ENCODE peak calls at places on chromosomes 13 and 19, in eight cellular contexts. M is lower lobe of right lung, E is BE2C, F is uterus, P is nephron progenitor cell, L is AG09319, W is fibroblast of lung, I is PC-3. V is an unnamed sample.

GRCh38 chr19:1222394-1222793 is 15.4 kb downstream of the CBARP start:
- DNase-seq in M (no peak), E (no peak), F (no peak), P (no peak), L (no peak), W (no peak), I (no peak), V (no peak)

GRCh38 chr13:112066624-112067004 is 335 bp upstream of the SOX1 start:
- DNase-seq in M (peak), E (no peak), F (no peak), P (peak), L (no peak), W (peak), I (no peak), V (no peak)

GRCh38 chr13:90568165-90568564 is 779.3 kb upstream of the MIR17HG start:
- DNase-seq in M (no peak), E (no peak), F (no peak), P (no peak), L (no peak), W (no peak), I (no peak), V (no peak)

GRCh38 chr13:73717632-73718031 is 416.6 kb downstream of the KLF12 start:
- DNase-seq in M (no peak), E (no peak), F (no peak), P (no peak), L (no peak), W (peak), I (peak), V (no peak)

GRCh38 chr19:37506387-37507166 is at the start of gene ZNF793:
- DNase-seq in M (peak), E (peak), F (peak), P (peak), L (peak), W (peak), I (no peak), V (peak)

GRCh38 chr13:44189085-44189484 is 184.5 kb upstream of the SERP2 start:
- DNase-seq in M (no peak), E (no peak), F (no peak), P (no peak), L (no peak), W (no peak), I (no peak), V (no peak)

GRCh38 chr19:7869453-7869909 is 4.7 kb downstream of the PRR36 start:
- DNase-seq in M (peak), E (no peak), F (peak), P (peak), L (no peak), W (no peak), I (peak), V (no peak)

GRCh38 chr13:110507678-110508381 is 53.7 kb downstream of the RAB20 start:
- DNase-seq in M (peak), E (no peak), F (no peak), P (no peak), L (no peak), W (no peak), I (peak), V (no peak)

GRCh38 chr13:98824376-98825160 is 72.1 kb upstream of the SLC15A1 start:
- DNase-seq in M (no peak), E (no peak), F (no peak), P (no peak), L (no peak), W (no peak), I (no peak), V (no peak)

GRCh38 chr19:44704982-44705381 is 6.0 kb downstream of the CEACAM16 start:
- DNase-seq in M (no peak), E (no peak), F (no peak), P (no peak), L (no peak), W (no peak), I (no peak), V (no peak)

GRCh38 chr19:3333662-3334061 is 32.7 kb upstream of the NFIC start:
- DNase-seq in M (no peak), E (no peak), F (no peak), P (no peak), L (no peak), W (no peak), I (no peak), V (no peak)

GRCh38 chr19:43780706-43781525 is at the start of gene KCNN4:
- DNase-seq in M (no peak), E (no peak), F (no peak), P (no peak), L (no peak), W (peak), I (peak), V (no peak)

GRCh38 chr13:57595775-57596174 is 35.8 kb upstream of the PCDH17 start:
- DNase-seq in M (no peak), E (no peak), F (no peak), P (no peak), L (no peak), W (no peak), I (no peak), V (no peak)

GRCh38 chr19:16594131-16594586 is 21.9 kb upstream of the SLC35E1 start:
- DNase-seq in M (no peak), E (no peak), F (no peak), P (no peak), L (no peak), W (no peak), I (no peak), V (no peak)

GRCh38 chr19:42328854-42329253 is 3.4 kb downstream of the MEGF8 start:
- DNase-seq in M (no peak), E (no peak), F (no peak), P (no peak), L (no peak), W (no peak), I (no peak), V (no peak)

GRCh38 chr19:55857149-55857548 is 20.8 kb downstream of the NLRP4 start:
- DNase-seq in M (no peak), E (no peak), F (no peak), P (no peak), L (no peak), W (no peak), I (no peak), V (no peak)

GRCh38 chr19:41437944-41438574 is 1.7 kb downstream of the DMAC2 start:
- DNase-seq in M (no peak), E (no peak), F (no peak), P (no peak), L (no peak), W (no peak), I (no peak), V (no peak)

GRCh38 chr13:47480121-47480520 is 521.0 kb downstream of the SUCLA2 start:
- DNase-seq in M (no peak), E (no peak), F (no peak), P (no peak), L (no peak), W (peak), I (peak), V (no peak)

GRCh38 chr19:38741670-38742069 is 2.6 kb downstream of the CAPN12 start:
- DNase-seq in M (peak), E (no peak), F (no peak), P (no peak), L (no peak), W (no peak), I (no peak), V (no peak)

GRCh38 chr13:102873653-102874052 is 27.8 kb downstream of the ERCC5 start:
- DNase-seq in M (no peak), E (no peak), F (no peak), P (no peak), L (no peak), W (peak), I (peak), V (no peak)

GRCh38 chr13:31767175-31767900 is 28.0 kb downstream of the RXFP2 start:
- DNase-seq in M (no peak), E (no peak), F (no peak), P (no peak), L (peak), W (peak), I (no peak), V (no peak)

GRCh38 chr13:54945978-54946377 is 1917.4 kb downstream of the OLFM4 start:
- DNase-seq in M (no peak), E (no peak), F (no peak), P (no peak), L (no peak), W (no peak), I (no peak), V (no peak)

GRCh38 chr13:21933001-21933400 is 262.1 kb downstream of the FGF9 start:
- DNase-seq in M (no peak), E (no peak), F (no peak), P (no peak), L (no peak), W (no peak), I (no peak), V (no peak)

GRCh38 chr19:15294591-15294990 is 37.7 kb downstream of the BRD4 start:
- DNase-seq in M (no peak), E (peak), F (no peak), P (no peak), L (no peak), W (no peak), I (no peak), V (no peak)

GRCh38 chr13:113077953-113078894 is 27.4 kb upstream of the F7 start:
- DNase-seq in M (peak), E (peak), F (no peak), P (no peak), L (no peak), W (no peak), I (no peak), V (no peak)

GRCh38 chr13:113074876-113075275 is 30.7 kb upstream of the F7 start:
- DNase-seq in M (peak), E (no peak), F (no peak), P (no peak), L (no peak), W (no peak), I (no peak), V (no peak)

GRCh38 chr13:113075711-113076110 is 29.9 kb upstream of the F7 start:
- DNase-seq in M (peak), E (no peak), F (no peak), P (no peak), L (no peak), W (no peak), I (no peak), V (no peak)

GRCh38 chr13:113077566-113077952 is 28.0 kb upstream of the F7 start:
- DNase-seq in M (peak), E (no peak), F (no peak), P (no peak), L (no peak), W (no peak), I (no peak), V (no peak)

GRCh38 chr13:113076681-113077401 is 28.8 kb upstream of the F7 start:
- DNase-seq in M (peak), E (peak), F (no peak), P (no peak), L (no peak), W (no peak), I (no peak), V (no peak)
- TF ChIP-seq CTCF in M (no peak), E (no peak), F (no peak), P (no peak), L (no peak), W (no peak), I (no peak), V (no peak)

DNA sequence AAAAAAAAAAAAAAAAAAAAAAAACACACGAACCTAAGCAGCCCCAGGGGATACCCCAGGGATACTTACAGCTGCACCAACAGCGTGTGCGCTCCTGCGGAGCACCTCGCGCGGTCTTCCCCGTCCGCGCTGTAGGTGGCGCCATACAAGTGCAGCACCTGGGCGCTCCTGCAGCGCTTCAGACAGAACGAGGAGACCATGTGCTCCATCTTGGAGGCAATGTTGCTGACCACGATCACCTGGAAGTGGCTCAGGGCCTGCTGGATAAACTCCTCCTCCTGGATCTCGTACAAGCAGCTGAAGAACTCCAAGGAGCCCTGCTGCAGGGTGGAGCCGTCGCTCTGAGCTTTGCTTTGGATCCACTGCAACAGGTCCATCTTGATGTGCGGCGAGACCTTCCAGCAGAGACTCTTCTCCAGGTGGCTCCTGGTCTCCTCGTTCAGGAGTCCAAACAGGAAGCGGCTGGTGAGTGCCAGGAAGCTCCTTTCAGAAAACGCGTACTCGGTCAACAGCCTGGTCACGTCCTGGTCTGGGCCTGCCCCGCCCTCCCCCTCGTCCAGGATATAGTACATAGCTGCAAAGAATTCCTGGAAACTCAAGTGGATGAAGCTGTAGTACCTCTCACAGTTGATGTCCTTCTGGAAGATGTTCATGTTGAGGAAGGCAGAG is 14.5 kb downstream of the NLRP12 start:
- DNase-seq in M (no peak), E (peak), F (no peak), P (peak), L (no peak), W (no peak), I (peak), V (no peak)
- TF ChIP-seq CTCF in M (peak), E (peak), F (no peak), P (peak), L (peak), W (no peak), I (peak), V (peak)

GRCh38 chr19:18399008-18399407 is 1.6 kb upstream of the LRRC25 start:
- DNase-seq in M (no peak), E (no peak), F (no peak), P (no peak), L (no peak), W (peak), I (peak), V (no peak)
- TF ChIP-seq CTCF in M (no peak), E (no peak), F (no peak), P (no peak), L (no peak), W (no peak), I (no peak), V (no peak)

GRCh38 chr19:2269244-2270156 is 12.5 kb downstream of the PEAK3 start:
- DNase-seq in M (peak), E (peak), F (peak), P (peak), L (peak), W (peak), I (peak), V (peak)
- TF ChIP-seq CTCF in M (peak), E (peak), F (no peak), P (no peak), L (no peak), W (no peak), I (no peak), V (peak)

GRCh38 chr13:20136781-20137703 is 23.8 kb downstream of the GJA3 start:
- DNase-seq in M (no peak), E (peak), F (no peak), P (peak), L (no peak), W (peak), I (no peak), V (peak)
- TF ChIP-seq CTCF in M (peak), E (peak), F (no peak), P (peak), L (peak), W (peak), I (peak), V (peak)

GRCh38 chr19:50511069-50511822 is at the start of gene JOSD2:
- DNase-seq in M (peak), E (peak), F (peak), P (peak), L (peak), W (peak), I (peak), V (peak)
- TF ChIP-seq CTCF in M (no peak), E (no peak), F (no peak), P (no peak), L (no peak), W (no peak), I (no peak), V (no peak)

GRCh38 chr19:53795019-53795418 is 29.1 kb downstream of the NLRP12 start:
- DNase-seq in M (no peak), E (no peak), F (no peak), P (no peak), L (no peak), W (no peak), I (no peak), V (no peak)

GRCh38 chr19:53786744-53787143 is 37.4 kb downstream of the NLRP12 start:
- DNase-seq in M (no peak), E (no peak), F (no peak), P (no peak), L (no peak), W (no peak), I (no peak), V (no peak)

GRCh38 chr19:53792721-53793433 is 31.2 kb downstream of the NLRP12 start:
- DNase-seq in M (peak), E (peak), F (peak), P (peak), L (peak), W (peak), I (peak), V (peak)

GRCh38 chr19:53785196-53785889 is 38.8 kb downstream of the NLRP12 start:
- DNase-seq in M (no peak), E (no peak), F (no peak), P (no peak), L (no peak), W (no peak), I (no peak), V (no peak)

GRCh38 chr19:53789708-53790678 is 34.1 kb downstream of the NLRP12 start:
- DNase-seq in M (no peak), E (no peak), F (no peak), P (no peak), L (no peak), W (no peak), I (no peak), V (no peak)
- TF ChIP-seq CTCF in M (no peak), E (no peak), F (no peak), P (no peak), L (no peak), W (no peak), I (no peak), V (no peak)

V was measured in progenitor cell of endocrine pancreas.